ENCODE peak calls at places on chromosomes 13 and 19, in eight cellular contexts. P, R, N, J, B, K, W and C are unnamed samples.

GRCh38 chr13:112641456-112641855 is 48.4 kb upstream of the ATP11A start:
- DNase-seq in P (no peak), R (no peak), N (no peak), J (no peak), B (no peak), K (no peak), W (no peak), C (no peak)

GRCh38 chr13:108227651-108228272 is 9.6 kb downstream of the ABHD13 start:
- DNase-seq in P (no peak), R (peak), N (peak), J (no peak), B (peak), K (no peak), W (no peak), C (peak)

GRCh38 chr19:46609511-46610412 is 8.6 kb downstream of the CALM3 start:
- DNase-seq in P (no peak), R (no peak), N (no peak), J (no peak), B (no peak), K (peak), W (peak), C (no peak)

GRCh38 chr13:30033681-30034447 is 183.4 kb upstream of the UBL3 start:
- DNase-seq in P (no peak), R (no peak), N (no peak), J (no peak), B (peak), K (no peak), W (no peak), C (no peak)

GRCh38 chr19:49800771-49801170 is 12.3 kb downstream of the FUZ start:
- DNase-seq in P (no peak), R (no peak), N (no peak), J (no peak), B (no peak), K (peak), W (no peak), C (no peak)

GRCh38 chr13:90680826-90681225 is 666.7 kb upstream of the MIR17HG start:
- DNase-seq in P (no peak), R (no peak), N (no peak), J (no peak), B (peak), K (no peak), W (no peak), C (no peak)

GRCh38 chr13:44437356-44438233 is 64.0 kb downstream of the SERP2 start:
- DNase-seq in P (no peak), R (peak), N (no peak), J (no peak), B (peak), K (no peak), W (no peak), C (peak)

GRCh38 chr19:1411255-1412191 is 4.1 kb downstream of the DAZAP1 start:
- DNase-seq in P (no peak), R (no peak), N (no peak), J (no peak), B (peak), K (no peak), W (peak), C (no peak)

GRCh38 chr19:40948580-40949299 is 42.3 kb upstream of the CYP2B6 start:
- DNase-seq in P (no peak), R (no peak), N (no peak), J (no peak), B (no peak), K (no peak), W (no peak), C (no peak)

GRCh38 chr13:48220592-48221300 is 12.3 kb upstream of the ITM2B start:
- DNase-seq in P (no peak), R (no peak), N (no peak), J (no peak), B (no peak), K (peak), W (no peak), C (no peak)

GRCh38 chr13:98937911-98938381 is 39.9 kb downstream of the DOCK9 start:
- DNase-seq in P (no peak), R (no peak), N (no peak), J (no peak), B (peak), K (no peak), W (no peak), C (no peak)

GRCh38 chr13:80654638-80655249 is 313.8 kb upstream of the SPRY2 start:
- DNase-seq in P (no peak), R (no peak), N (no peak), J (no peak), B (peak), K (no peak), W (no peak), C (no peak)

GRCh38 chr13:104006625-104007061 is 940.4 kb upstream of the SLC10A2 start:
- DNase-seq in P (no peak), R (no peak), N (no peak), J (no peak), B (peak), K (no peak), W (no peak), C (no peak)

GRCh38 chr19:14073232-14073924 is 792 bp downstream of the MISP3 start:
- DNase-seq in P (peak), R (peak), N (peak), J (peak), B (peak), K (peak), W (peak), C (peak)

GRCh38 chr19:14022469-14022868 is 5.5 kb upstream of the RLN3 start:
- DNase-seq in P (no peak), R (no peak), N (no peak), J (no peak), B (peak), K (no peak), W (no peak), C (no peak)

GRCh38 chr13:77861716-77862115 is 56.9 kb downstream of the EDNRB start:
- DNase-seq in P (no peak), R (no peak), N (no peak), J (no peak), B (no peak), K (no peak), W (no peak), C (no peak)

GRCh38 chr19:48728882-48729645 is 9.5 kb upstream of the MAMSTR start:
- DNase-seq in P (no peak), R (no peak), N (no peak), J (no peak), B (no peak), K (peak), W (no peak), C (no peak)

GRCh38 chr13:36345438-36346221 is 564 bp downstream of the SPART start:
- DNase-seq in P (no peak), R (no peak), N (peak), J (no peak), B (peak), K (peak), W (peak), C (peak)

GRCh38 chr13:98187862-98188261 is 10.8 kb upstream of the RNF113B start:
- DNase-seq in P (no peak), R (no peak), N (no peak), J (no peak), B (no peak), K (no peak), W (no peak), C (no peak)

GRCh38 chr13:59487883-59488282 is 675.8 kb downstream of the DIAPH3 start:
- DNase-seq in P (no peak), R (no peak), N (no peak), J (no peak), B (no peak), K (no peak), W (no peak), C (no peak)

GRCh38 chr13:20869540-20869939 is 33.0 kb downstream of the XPO4 start:
- DNase-seq in P (no peak), R (no peak), N (no peak), J (no peak), B (no peak), K (no peak), W (no peak), C (no peak)

GRCh38 chr13:20359335-20359734 is 127.2 kb upstream of the GJB6 start:
- DNase-seq in P (no peak), R (no peak), N (no peak), J (no peak), B (peak), K (no peak), W (no peak), C (no peak)

GRCh38 chr19:17627921-17628320 is 60.2 kb downstream of the UNC13A start:
- DNase-seq in P (no peak), R (no peak), N (no peak), J (no peak), B (no peak), K (no peak), W (no peak), C (no peak)